ENCODE peak calls at places on chromosomes 7 and 10, in five cellular contexts. Y is mucosa of descending colon; K is WTC11; P is NCI-H2107; F is activated CD8-positive, alpha-beta T cell treated with anti-CD3 and anti-CD28 coated beads, Interleukin-2, amount 10 ng/mL, durations not matched to agents 7 days and 5 days. G is an unnamed sample.

GRCh38 chr10:72274730-72275350 is 1.1 kb downstream of the DDIT4 start:
- DNase-seq in K (peak), P (no peak), F (peak), Y (peak), G (no peak)

GRCh38 chr10:49502358-49502757 is 36.6 kb downstream of the ERCC6 start:
- DNase-seq in P (no peak), F (no peak), Y (no peak), K (no peak), G (no peak)

GRCh38 chr7:121302214-121302745 is 26.5 kb upstream of the WNT16 start:
- DNase-seq in P (no peak), F (no peak), Y (no peak), K (no peak), G (no peak)

GRCh38 chr10:69348824-69349541 is 67.7 kb downstream of the TACR2 start:
- DNase-seq in K (no peak), F (no peak), Y (no peak), P (no peak), G (no peak)

GRCh38 chr7:35878356-35878755 is 77.5 kb downstream of the SEPTIN7 start:
- DNase-seq in P (no peak), K (no peak), F (no peak), Y (no peak), G (no peak)

GRCh38 chr7:68733219-68734143 is 864.8 kb upstream of the AUTS2 start:
- DNase-seq in K (no peak), P (no peak), Y (no peak), F (no peak), G (no peak)

GRCh38 chr7:86745019-86745745 is 101.5 kb downstream of the GRM3 start:
- DNase-seq in K (no peak), F (no peak), P (no peak), Y (no peak), G (no peak)

GRCh38 chr7:159091041-159091440 is 53.6 kb downstream of the VIPR2 start:
- DNase-seq in F (no peak), K (no peak), Y (no peak), P (no peak), G (no peak)

GRCh38 chr7:39602351-39602750 is 21.0 kb upstream of the RALA start:
- DNase-seq in P (no peak), F (no peak), Y (no peak), K (no peak), G (no peak)

GRCh38 chr7:2114052-2114451 is 118.7 kb downstream of the MAD1L1 start:
- DNase-seq in K (no peak), Y (no peak), P (no peak), F (no peak), G (no peak)

G was measured in NCI-H1436 treated with DMSO at 0.1 percent for 48 hours.